ENCODE peak calls at places on chromosome 12, in four cellular contexts. A is stimulated activated CD8-positive, alpha-beta memory T cell treated with anti-CD3 and anti-CD28 coated beads, Interleukin-2, amount 100 ng/mL, for 48 hours; Q is epithelial cell of proximal tubule; P is mesenchymal stem cell. E is an unnamed sample.

GRCh38 chr12:121839993-121840761 is 18.5 kb downstream of the HPD start:
- DNase-seq in A (no peak), P (no peak), Q (no peak), E (no peak)

GRCh38 chr12:93500201-93500600 is 32.9 kb downstream of the MRPL42 start:
- DNase-seq in A (no peak), Q (no peak), P (no peak), E (no peak)

GRCh38 chr12:104669851-104670337 is 213.1 kb downstream of the CHST11 start:
- DNase-seq in Q (no peak), A (no peak), P (peak; percentile 63), E (no peak)

GRCh38 chr12:90163975-90164374 is 455.3 kb upstream of the ATP2B1 start:
- DNase-seq in A (no peak), P (no peak), Q (no peak), E (no peak)

GRCh38 chr12:113222730-113223531 is 1.7 kb downstream of the TPCN1 start:
- DNase-seq in A (no peak), P (peak; percentile 99), Q (peak; percentile 97), E (no peak)

GRCh38 chr12:108634225-108634795 is 616 bp upstream of the SELPLG start:
- DNase-seq in P (no peak), Q (no peak), A (no peak), E (no peak)

GRCh38 chr12:108907861-108908302 is 28.0 kb downstream of the DAO start:
- DNase-seq in A (no peak), P (no peak), Q (no peak), E (no peak)

GRCh38 chr12:94973202-94973601 is 30.3 kb downstream of the NDUFA12 start:
- DNase-seq in P (peak; percentile 98), A (no peak), Q (no peak), E (no peak)

GRCh38 chr12:88339254-88339949 is 197.3 kb downstream of the TMTC3 start:
- DNase-seq in A (no peak), P (peak; percentile 72), Q (no peak), E (no peak)

GRCh38 chr12:61011767-61012423 is 1248.3 kb upstream of the USP15 start:
- DNase-seq in A (no peak), P (no peak), Q (no peak), E (no peak)

GRCh38 chr12:121806556-121807308 is 2.9 kb downstream of the SETD1B start:
- DNase-seq in A (no peak), P (peak; percentile 57), Q (no peak), E (no peak)